ENCODE peak calls at places on chromosomes 4 and X, in nine cellular contexts. One of them, this sample, is unnamed.

GRCh38 chr4:340011-340410 is 2.4 kb downstream of the ZNF141 start:
- DNase-seq in A549: no peak
- DNase-seq in PC-3: no peak
- DNase-seq in fibroblast of lung: no peak
- DNase-seq in HCT116: no peak
- DNase-seq in GM23248: peak
- DNase-seq in neuronal stem cell: no peak
- DNase-seq in OCI-LY7: peak
- DNase-seq in endothelial cell of umbilical vein: no peak
- DNase-seq in this sample: no peak

GRCh38 chrX:826026-826425 is 195.4 kb downstream of the SHOX start:
- DNase-seq in A549: no peak
- DNase-seq in PC-3: no peak
- DNase-seq in fibroblast of lung: no peak
- DNase-seq in HCT116: no peak
- DNase-seq in GM23248: peak
- DNase-seq in neuronal stem cell: no peak
- DNase-seq in OCI-LY7: no peak
- DNase-seq in endothelial cell of umbilical vein: no peak
- DNase-seq in this sample: no peak

GRCh38 chrX:86051741-86052140 is 4.4 kb upstream of the CHM start:
- DNase-seq in A549: no peak
- DNase-seq in PC-3: no peak
- DNase-seq in fibroblast of lung: no peak
- DNase-seq in HCT116: no peak
- DNase-seq in GM23248: no peak
- DNase-seq in neuronal stem cell: no peak
- DNase-seq in OCI-LY7: no peak
- DNase-seq in endothelial cell of umbilical vein: no peak
- DNase-seq in this sample: no peak

GRCh38 chr4:66688674-66689073 is 856.6 kb downstream of the CENPC start:
- DNase-seq in A549: peak
- DNase-seq in PC-3: peak
- DNase-seq in fibroblast of lung: peak
- DNase-seq in HCT116: no peak
- DNase-seq in GM23248: peak
- DNase-seq in neuronal stem cell: no peak
- DNase-seq in OCI-LY7: peak
- DNase-seq in endothelial cell of umbilical vein: peak
- DNase-seq in this sample: no peak

GRCh38 chr4:94995684-94996394 is 238.1 kb downstream of the BMPR1B start:
- DNase-seq in A549: peak
- DNase-seq in PC-3: no peak
- DNase-seq in fibroblast of lung: peak
- DNase-seq in HCT116: no peak
- DNase-seq in GM23248: peak
- DNase-seq in neuronal stem cell: peak
- DNase-seq in OCI-LY7: no peak
- DNase-seq in endothelial cell of umbilical vein: peak
- DNase-seq in this sample: no peak

GRCh38 chr4:99022566-99022965 is 27.0 kb downstream of the METAP1 start:
- DNase-seq in A549: no peak
- DNase-seq in PC-3: no peak
- DNase-seq in fibroblast of lung: no peak
- DNase-seq in HCT116: no peak
- DNase-seq in GM23248: no peak
- DNase-seq in neuronal stem cell: no peak
- DNase-seq in OCI-LY7: no peak
- DNase-seq in endothelial cell of umbilical vein: peak
- DNase-seq in this sample: no peak

GRCh38 chrX:680062-680461 is 49.5 kb downstream of the SHOX start:
- DNase-seq in A549: no peak
- DNase-seq in PC-3: no peak
- DNase-seq in fibroblast of lung: no peak
- DNase-seq in HCT116: no peak
- DNase-seq in GM23248: no peak
- DNase-seq in neuronal stem cell: no peak
- DNase-seq in OCI-LY7: no peak
- DNase-seq in endothelial cell of umbilical vein: no peak
- DNase-seq in this sample: no peak

GRCh38 chrX:38770152-38770551 is 31.1 kb upstream of the MID1IP1 start:
- DNase-seq in A549: no peak
- DNase-seq in PC-3: no peak
- DNase-seq in fibroblast of lung: no peak
- DNase-seq in HCT116: no peak
- DNase-seq in GM23248: no peak
- DNase-seq in neuronal stem cell: no peak
- DNase-seq in OCI-LY7: no peak
- DNase-seq in endothelial cell of umbilical vein: no peak
- DNase-seq in this sample: no peak

GRCh38 chrX:132031867-132032266 is 8.8 kb downstream of the STK26 start:
- DNase-seq in A549: no peak
- DNase-seq in PC-3: no peak
- DNase-seq in fibroblast of lung: no peak
- DNase-seq in HCT116: no peak
- DNase-seq in GM23248: no peak
- DNase-seq in neuronal stem cell: no peak
- DNase-seq in OCI-LY7: no peak
- DNase-seq in endothelial cell of umbilical vein: no peak
- DNase-seq in this sample: no peak

DNA sequence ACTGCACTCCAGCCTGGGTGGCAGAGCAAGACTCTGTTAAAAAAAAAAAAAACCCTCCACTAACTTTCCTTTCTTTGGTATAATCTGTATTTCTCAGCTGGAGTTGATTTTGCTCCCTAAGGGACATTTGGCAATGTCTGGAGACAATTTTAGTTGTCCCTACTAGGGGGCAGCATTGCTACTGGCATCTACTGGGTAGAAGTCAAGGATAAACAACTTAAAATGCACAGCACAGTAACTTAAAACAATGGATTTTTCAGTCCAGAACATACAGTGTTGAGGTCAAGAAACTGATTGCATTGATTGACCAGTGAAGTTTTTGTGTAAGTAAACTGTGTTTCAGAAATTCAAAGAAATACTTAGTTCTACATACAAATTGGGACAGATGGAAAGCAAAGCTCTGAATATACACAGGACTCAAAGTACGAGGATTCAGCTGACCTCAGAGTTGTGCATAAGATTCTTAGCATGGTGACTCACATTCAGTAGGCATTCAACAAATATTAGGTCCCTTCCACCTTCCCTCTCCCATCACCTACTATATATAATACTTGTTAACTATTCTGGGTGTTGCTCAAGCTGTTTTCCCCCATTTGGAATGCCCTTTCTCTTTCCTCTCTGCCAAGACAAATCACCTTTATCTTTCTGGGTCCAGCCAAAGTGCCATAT is 8.8 kb downstream of the DDX53 start:
- DNase-seq in A549: peak
- DNase-seq in PC-3: peak
- DNase-seq in fibroblast of lung: peak
- DNase-seq in HCT116: peak
- DNase-seq in GM23248: peak
- DNase-seq in neuronal stem cell: no peak
- DNase-seq in OCI-LY7: peak
- DNase-seq in endothelial cell of umbilical vein: peak
- DNase-seq in this sample: no peak
- H3K4me2 ChIP-seq in A549: no peak
- H3K4me2 ChIP-seq in PC-3: peak
- H3K4me2 ChIP-seq in fibroblast of lung: no peak
- H3K4me2 ChIP-seq in HCT116: peak
- H3K4me2 ChIP-seq in GM23248: no peak
- H3K4me2 ChIP-seq in neuronal stem cell: no peak
- H3K4me2 ChIP-seq in OCI-LY7: no peak
- H3K4me2 ChIP-seq in endothelial cell of umbilical vein: no peak
- H3K4me2 ChIP-seq in this sample: no peak

GRCh38 chr4:82698412-82698811 is 100.2 kb downstream of the SCD5 start:
- DNase-seq in A549: no peak
- DNase-seq in PC-3: no peak
- DNase-seq in fibroblast of lung: no peak
- DNase-seq in HCT116: no peak
- DNase-seq in GM23248: no peak
- DNase-seq in neuronal stem cell: no peak
- DNase-seq in OCI-LY7: no peak
- DNase-seq in endothelial cell of umbilical vein: no peak
- DNase-seq in this sample: no peak
- H3K4me2 ChIP-seq in A549: no peak
- H3K4me2 ChIP-seq in PC-3: no peak
- H3K4me2 ChIP-seq in fibroblast of lung: no peak
- H3K4me2 ChIP-seq in HCT116: no peak
- H3K4me2 ChIP-seq in GM23248: no peak
- H3K4me2 ChIP-seq in neuronal stem cell: no peak
- H3K4me2 ChIP-seq in OCI-LY7: no peak
- H3K4me2 ChIP-seq in endothelial cell of umbilical vein: no peak
- H3K4me2 ChIP-seq in this sample: no peak

GRCh38 chr4:88244056-88244455 is 40.3 kb downstream of the PPM1K start:
- DNase-seq in A549: no peak
- DNase-seq in PC-3: no peak
- DNase-seq in fibroblast of lung: no peak
- DNase-seq in HCT116: no peak
- DNase-seq in GM23248: no peak
- DNase-seq in neuronal stem cell: no peak
- DNase-seq in OCI-LY7: no peak
- DNase-seq in endothelial cell of umbilical vein: no peak
- DNase-seq in this sample: no peak
- H3K4me2 ChIP-seq in A549: no peak
- H3K4me2 ChIP-seq in PC-3: no peak
- H3K4me2 ChIP-seq in fibroblast of lung: no peak
- H3K4me2 ChIP-seq in HCT116: no peak
- H3K4me2 ChIP-seq in GM23248: no peak
- H3K4me2 ChIP-seq in neuronal stem cell: no peak
- H3K4me2 ChIP-seq in OCI-LY7: no peak
- H3K4me2 ChIP-seq in endothelial cell of umbilical vein: no peak
- H3K4me2 ChIP-seq in this sample: no peak

DNA sequence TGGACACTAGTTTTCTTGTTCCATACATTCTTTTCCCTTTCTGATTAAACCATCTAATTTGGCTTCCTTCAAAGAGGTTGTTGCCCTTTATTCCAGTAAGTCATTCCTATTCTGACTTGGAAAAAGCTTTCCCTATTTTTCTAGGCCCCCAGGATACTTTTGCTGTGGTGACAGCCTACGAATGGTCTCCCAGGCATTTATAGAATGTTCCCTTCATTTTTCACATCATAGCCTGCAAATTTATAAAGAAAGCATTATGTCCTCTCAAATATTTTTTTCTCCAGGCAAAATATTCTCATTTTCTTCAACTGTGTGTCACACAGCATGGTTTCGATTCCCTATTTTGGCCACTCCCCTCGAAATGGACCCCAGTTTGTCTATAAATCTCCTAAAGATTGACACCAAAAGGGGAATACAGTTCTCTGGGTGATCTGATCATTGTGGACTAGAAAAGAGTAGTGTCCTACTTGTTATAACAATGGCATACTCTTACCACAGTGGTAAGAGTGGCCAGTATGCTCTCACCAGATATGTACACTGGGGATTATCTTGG is 41.6 kb upstream of the BMP2K start:
- DNase-seq in A549: no peak
- DNase-seq in PC-3: no peak
- DNase-seq in fibroblast of lung: no peak
- DNase-seq in HCT116: no peak
- DNase-seq in GM23248: no peak
- DNase-seq in neuronal stem cell: no peak
- DNase-seq in OCI-LY7: peak
- DNase-seq in endothelial cell of umbilical vein: no peak
- DNase-seq in this sample: no peak
- H3K4me2 ChIP-seq in A549: no peak
- H3K4me2 ChIP-seq in PC-3: no peak
- H3K4me2 ChIP-seq in fibroblast of lung: no peak
- H3K4me2 ChIP-seq in HCT116: no peak
- H3K4me2 ChIP-seq in GM23248: no peak
- H3K4me2 ChIP-seq in neuronal stem cell: no peak
- H3K4me2 ChIP-seq in OCI-LY7: peak
- H3K4me2 ChIP-seq in endothelial cell of umbilical vein: no peak
- H3K4me2 ChIP-seq in this sample: no peak

DNA sequence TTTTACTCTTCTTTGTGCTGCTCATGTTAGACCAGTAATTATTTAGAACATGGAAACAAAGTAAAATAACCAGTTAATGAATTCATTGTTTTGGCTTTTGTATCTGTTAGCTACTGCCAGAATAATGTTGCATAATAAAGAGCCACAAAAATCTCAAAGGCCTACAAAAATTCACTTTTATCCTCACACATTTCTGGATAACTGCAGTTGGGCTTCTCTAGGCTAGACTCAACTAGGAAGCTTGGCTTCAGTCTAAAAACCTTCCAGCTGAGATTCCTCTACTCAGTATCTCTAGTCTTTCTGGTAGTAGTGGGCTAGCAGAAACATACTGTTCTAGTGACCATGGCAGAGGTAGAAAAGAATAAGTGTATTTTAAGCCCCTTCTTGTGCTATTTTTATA is 73.0 kb downstream of the FAT4 start:
- DNase-seq in A549: no peak
- DNase-seq in PC-3: no peak
- DNase-seq in fibroblast of lung: no peak
- DNase-seq in HCT116: no peak
- DNase-seq in GM23248: peak
- DNase-seq in neuronal stem cell: no peak
- DNase-seq in OCI-LY7: no peak
- DNase-seq in endothelial cell of umbilical vein: no peak
- DNase-seq in this sample: no peak
- H3K4me2 ChIP-seq in A549: no peak
- H3K4me2 ChIP-seq in PC-3: no peak
- H3K4me2 ChIP-seq in fibroblast of lung: peak
- H3K4me2 ChIP-seq in HCT116: no peak
- H3K4me2 ChIP-seq in GM23248: peak
- H3K4me2 ChIP-seq in neuronal stem cell: no peak
- H3K4me2 ChIP-seq in OCI-LY7: no peak
- H3K4me2 ChIP-seq in endothelial cell of umbilical vein: no peak
- H3K4me2 ChIP-seq in this sample: no peak

GRCh38 chrX:147183161-147183560 is 368.6 kb upstream of the CXorf51A start:
- DNase-seq in A549: no peak
- DNase-seq in PC-3: no peak
- DNase-seq in fibroblast of lung: no peak
- DNase-seq in HCT116: no peak
- DNase-seq in GM23248: no peak
- DNase-seq in neuronal stem cell: no peak
- DNase-seq in OCI-LY7: no peak
- DNase-seq in endothelial cell of umbilical vein: no peak
- DNase-seq in this sample: no peak
- H3K4me2 ChIP-seq in A549: no peak
- H3K4me2 ChIP-seq in PC-3: no peak
- H3K4me2 ChIP-seq in fibroblast of lung: no peak
- H3K4me2 ChIP-seq in HCT116: no peak
- H3K4me2 ChIP-seq in GM23248: no peak
- H3K4me2 ChIP-seq in neuronal stem cell: no peak
- H3K4me2 ChIP-seq in OCI-LY7: no peak
- H3K4me2 ChIP-seq in endothelial cell of umbilical vein: no peak
- H3K4me2 ChIP-seq in this sample: no peak

This sample was measured in keratinocyte.